ENCODE peak calls at places on chromosomes 13 and 19, in seven cellular contexts. D is lower lobe of right lung; K is CD4-positive, alpha-beta T cell; C is gastrocnemius medialis; S is omental fat pad; M is NB4; T is choroid plexus epithelial cell. W is an unnamed sample.

GRCh38 chr19:29671393-29672076 is 6.3 kb downstream of the PLEKHF1 start:
- DNase-seq in M (peak), T (peak), K (peak), S (peak), C (peak), D (peak), W (peak)

GRCh38 chr19:47518139-47518538 is 3.3 kb upstream of the NAPA start:
- DNase-seq in T (peak), S (no peak), M (peak), K (no peak), D (no peak), C (no peak), W (peak)

GRCh38 chr13:31769581-31769980 is 30.3 kb downstream of the RXFP2 start:
- DNase-seq in K (no peak), D (no peak), M (no peak), C (no peak), T (no peak), S (no peak), W (no peak)

GRCh38 chr13:105346141-105346766 is 1189.2 kb downstream of the EFNB2 start:
- DNase-seq in D (no peak), T (peak), K (no peak), M (no peak), S (no peak), C (no peak), W (no peak)

GRCh38 chr13:29925457-29925856 is 75.0 kb upstream of the UBL3 start:
- DNase-seq in T (peak), M (peak), C (peak), K (no peak), D (peak), S (peak), W (no peak)

GRCh38 chr19:36030264-36031148 is 2.2 kb downstream of the CLIP3 start:
- DNase-seq in M (no peak), T (peak), S (no peak), C (no peak), K (no peak), D (no peak), W (no peak)

GRCh38 chr13:45879666-45880065 is 28.1 kb upstream of the SIAH3 start:
- DNase-seq in K (no peak), D (no peak), S (no peak), M (peak), C (peak), T (peak), W (no peak)

GRCh38 chr13:19795956-19796355 is 13.2 kb upstream of the PSPC1 start:
- DNase-seq in M (no peak), K (no peak), S (no peak), C (no peak), T (no peak), D (no peak), W (no peak)

GRCh38 chr19:18650468-18651001 is 13.7 kb downstream of the KLHL26 start:
- DNase-seq in C (peak), T (peak), S (no peak), K (no peak), D (no peak), M (no peak), W (no peak)

GRCh38 chr19:18776288-18776594 is 14.9 kb downstream of the COMP start:
- DNase-seq in M (no peak), D (no peak), C (no peak), K (no peak), T (peak), S (no peak), W (no peak)

GRCh38 chr13:49791214-49791752 is 1.2 kb downstream of the KPNA3 start:
- DNase-seq in T (peak), M (peak), K (no peak), C (peak), S (no peak), D (no peak), W (peak)

GRCh38 chr13:113916330-113916815 is 52.5 kb upstream of the GAS6 start:
- DNase-seq in S (no peak), D (no peak), M (peak), C (no peak), K (no peak), T (peak), W (no peak)

GRCh38 chr19:12720851-12721655 is 2.7 kb downstream of the TNPO2 start:
- DNase-seq in C (no peak), S (no peak), T (peak), K (no peak), D (no peak), M (no peak), W (no peak)

GRCh38 chr13:28325022-28325421 is 169.9 kb downstream of the FLT1 start:
- DNase-seq in M (no peak), T (no peak), D (no peak), S (no peak), C (no peak), K (no peak), W (no peak)

GRCh38 chr19:13781547-13781946 is 7.3 kb downstream of the C19orf53 start:
- DNase-seq in K (no peak), S (peak), M (no peak), D (peak), C (no peak), T (peak), W (no peak)

GRCh38 chr13:109787135-109787954 is 962 bp upstream of the IRS2 start:
- DNase-seq in C (no peak), S (no peak), K (no peak), D (peak), M (peak), T (peak), W (no peak)

GRCh38 chr19:19515764-19516519 is at the start of gene NDUFA13:
- DNase-seq in S (peak), M (peak), D (peak), K (peak), C (peak), T (peak), W (peak)

GRCh38 chr19:11458236-11458900 is 22.5 kb downstream of the ELAVL3 start:
- DNase-seq in T (no peak), S (no peak), M (no peak), K (no peak), D (no peak), C (no peak), W (no peak)

GRCh38 chr19:21697171-21697570 is 70.2 kb downstream of the ZNF100 start:
- DNase-seq in C (no peak), D (no peak), T (no peak), S (no peak), M (no peak), K (no peak), W (no peak)

GRCh38 chr13:40622246-40622645 is 44.2 kb downstream of the FOXO1 start:
- DNase-seq in C (no peak), D (no peak), K (no peak), S (no peak), M (no peak), T (no peak), W (no peak)

GRCh38 chr19:3671680-3672574 is 28.3 kb downstream of the PIP5K1C start:
- DNase-seq in S (no peak), M (no peak), T (peak), C (no peak), K (no peak), D (no peak), W (peak)

GRCh38 chr13:99322297-99323103 is 15.3 kb upstream of the GPR183 start:
- DNase-seq in K (no peak), D (no peak), S (no peak), C (no peak), T (peak), M (peak), W (peak)

GRCh38 chr19:31408460-31409124 is 59.4 kb upstream of the TSHZ3 start:
- DNase-seq in T (peak), M (peak), C (no peak), D (no peak), S (no peak), K (no peak), W (no peak)

GRCh38 chr13:39451860-39452301 is 151.1 kb downstream of the LHFPL6 start:
- DNase-seq in C (peak), T (peak), K (no peak), D (no peak), S (no peak), M (peak), W (no peak)

GRCh38 chr19:12973236-12973635 is 3.9 kb downstream of the DAND5 start:
- DNase-seq in S (no peak), D (no peak), K (no peak), M (no peak), T (no peak), C (no peak), W (no peak)

GRCh38 chr19:2578391-2578826 is 102.5 kb downstream of the GADD45B start:
- DNase-seq in S (no peak), T (peak), D (no peak), C (no peak), M (no peak), K (no peak), W (no peak)

GRCh38 chr19:38736413-38737280 is 7.6 kb downstream of the CAPN12 start:
- DNase-seq in S (no peak), D (peak), T (peak), K (peak), M (peak), C (no peak), W (peak)

GRCh38 chr19:44512326-44513298 is 12.3 kb upstream of the ZNF180 start:
- DNase-seq in M (peak), K (no peak), S (no peak), C (no peak), D (no peak), T (peak), W (peak)

GRCh38 chr19:54390942-54391577 is 24.2 kb upstream of the TTYH1 start:
- DNase-seq in S (no peak), T (peak), K (peak), D (no peak), C (no peak), M (peak), W (peak)

GRCh38 chr13:23718916-23719470 is 148.8 kb downstream of the TNFRSF19 start:
- DNase-seq in K (no peak), D (no peak), S (no peak), C (no peak), T (no peak), M (no peak), W (no peak)

GRCh38 chr19:51398096-51398704 is 7.8 kb upstream of the C19orf84 start:
- DNase-seq in K (no peak), M (peak), T (peak), D (no peak), C (no peak), S (no peak), W (no peak)
- TF ChIP-seq CTCF in K (peak), M (peak), T (peak), D (peak), C (no peak), S (no peak), W (peak)

GRCh38 chr19:34171877-34172660 is at the start of gene LSM14A:
- DNase-seq in D (peak), K (peak), T (peak), C (peak), S (peak), M (peak), W (peak)
- TF ChIP-seq CTCF in D (no peak), K (no peak), T (no peak), C (no peak), S (no peak), M (no peak), W (no peak)

DNA sequence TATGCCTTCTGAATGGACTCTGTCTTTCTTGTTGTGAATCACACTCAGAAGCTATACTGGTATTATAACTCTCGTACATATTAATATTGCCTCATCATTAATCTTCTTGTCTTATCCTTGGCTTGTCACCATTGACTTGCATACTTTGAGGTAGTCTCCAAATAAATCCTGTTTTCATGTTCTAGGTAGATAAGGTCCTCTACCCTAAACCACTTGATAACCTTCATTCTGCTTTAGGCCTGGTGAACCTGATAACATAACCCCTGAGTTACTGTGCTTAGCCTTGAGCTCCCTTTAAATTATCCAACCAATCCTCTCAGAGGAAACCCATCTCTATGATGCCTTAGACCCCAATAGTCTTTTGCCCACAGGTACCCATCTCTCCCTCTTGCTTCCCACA is 1162.3 kb downstream of the SLITRK1 start:
- DNase-seq in M (no peak), T (no peak), S (no peak), K (no peak), D (no peak), C (no peak), W (no peak)
- TF ChIP-seq CTCF in M (no peak), T (no peak), S (no peak), K (no peak), D (no peak), C (no peak), W (no peak)

GRCh38 chr19:1569997-1570396 is 1.9 kb upstream of the MEX3D start:
- DNase-seq in T (no peak), M (no peak), S (no peak), D (no peak), C (no peak), K (no peak), W (no peak)
- TF ChIP-seq CTCF in T (no peak), M (no peak), S (no peak), D (no peak), C (no peak), K (peak), W (no peak)